ENCODE peak calls at places on chromosomes 2 and 18, in four cellular contexts. I is upper lobe of right lung; N is AG10803; Z is CD4-positive, alpha-beta memory T cell. B is an unnamed sample.

GRCh38 chr2:47129191-47129711 is 25.9 kb downstream of the STPG4 start:
- DNase-seq in I (no peak), N (no peak), Z (no peak), B (no peak)

GRCh38 chr18:75248426-75249191 is 38.0 kb downstream of the TSHZ1 start:
- DNase-seq in I (no peak), N (no peak), Z (no peak), B (no peak)

GRCh38 chr2:128178144-128178649 is 87.2 kb downstream of the UGGT1 start:
- DNase-seq in I (no peak), N (no peak), Z (no peak), B (no peak)

GRCh38 chr2:150532883-150533282 is 45.4 kb upstream of the RND3 start:
- DNase-seq in I (no peak), N (peak), Z (no peak), B (peak)

GRCh38 chr2:54271843-54272600 is 16.0 kb upstream of the TSPYL6 start:
- DNase-seq in I (no peak), N (no peak), Z (no peak), B (no peak)

GRCh38 chr2:101175991-101176390 is 24.8 kb upstream of the TBC1D8 start:
- DNase-seq in I (no peak), N (peak), Z (no peak), B (no peak)

GRCh38 chr2:190849774-190850173 is 30.8 kb upstream of the GLS start:
- DNase-seq in I (no peak), N (peak), Z (no peak), B (peak)

GRCh38 chr18:76983184-76983583 is 149.4 kb downstream of the MBP start:
- DNase-seq in I (peak), N (peak), Z (peak), B (peak)

GRCh38 chr2:217989221-217989948 is 13.4 kb downstream of the TNS1 start:
- DNase-seq in I (peak), N (no peak), Z (no peak), B (no peak)

GRCh38 chr2:21382980-21383520 is 259.3 kb downstream of the TDRD15 start:
- DNase-seq in I (no peak), N (no peak), Z (no peak), B (no peak)

GRCh38 chr2:74148457-74149248 is 941 bp upstream of the BOLA3 start:
- DNase-seq in I (no peak), N (no peak), Z (no peak), B (no peak)

GRCh38 chr2:239316562-239317465 is 84.0 kb downstream of the HDAC4 start:
- DNase-seq in I (no peak), N (peak), Z (no peak), B (peak)

GRCh38 chr2:25201265-25201664 is 32.9 kb upstream of the POMC start:
- DNase-seq in I (no peak), N (no peak), Z (no peak), B (no peak)

GRCh38 chr2:133574620-133575019 is 6.4 kb upstream of the NCKAP5 start:
- DNase-seq in I (no peak), N (no peak), Z (no peak), B (peak)

GRCh38 chr2:120737802-120738516 is 2.3 kb downstream of the GLI2 start:
- DNase-seq in I (no peak), N (no peak), Z (no peak), B (no peak)

GRCh38 chr18:45562567-45563479 is 52.5 kb upstream of the SLC14A2 start:
- DNase-seq in I (no peak), N (no peak), Z (no peak), B (no peak)

GRCh38 chr2:101493074-101493473 is 18.2 kb upstream of the RFX8 start:
- DNase-seq in I (no peak), N (no peak), Z (no peak), B (no peak)

GRCh38 chr18:26086959-26087358 is 3.5 kb downstream of the SS18 start:
- DNase-seq in I (no peak), N (no peak), Z (no peak), B (no peak)
- H3K4me3 ChIP-seq in I (no peak), N (no peak), Z (no peak), B (no peak)

GRCh38 chr2:85935170-85935745 is 46.5 kb upstream of the ST3GAL5 start:
- DNase-seq in I (no peak), N (peak), Z (no peak), B (peak)

GRCh38 chr2:85938456-85938855 is 49.7 kb upstream of the ST3GAL5 start:
- DNase-seq in I (no peak), N (no peak), Z (no peak), B (no peak)

GRCh38 chr2:85935746-85936208 is 47.0 kb upstream of the ST3GAL5 start:
- DNase-seq in I (no peak), N (peak), Z (no peak), B (peak)

GRCh38 chr2:85937069-85937439 is 48.3 kb upstream of the ST3GAL5 start:
- DNase-seq in I (no peak), N (no peak), Z (no peak), B (no peak)

GRCh38 chr2:85936421-85937068 is 47.8 kb upstream of the ST3GAL5 start:
- DNase-seq in I (peak), N (no peak), Z (no peak), B (peak)
- H3K4me3 ChIP-seq in I (no peak), N (no peak), Z (no peak), B (no peak)

GRCh38 chr2:182321096-182321495 is 105.7 kb downstream of the PDE1A start:
- DNase-seq in I (no peak), N (no peak), Z (no peak), B (no peak)

GRCh38 chr2:182319556-182319955 is 107.3 kb downstream of the PDE1A start:
- DNase-seq in I (no peak), N (no peak), Z (no peak), B (peak)

GRCh38 chr2:182324665-182325064 is 102.2 kb downstream of the PDE1A start:
- DNase-seq in I (no peak), N (no peak), Z (no peak), B (peak)

GRCh38 chr2:182320106-182320505 is 106.7 kb downstream of the PDE1A start:
- DNase-seq in I (no peak), N (no peak), Z (no peak), B (no peak)

DNA sequence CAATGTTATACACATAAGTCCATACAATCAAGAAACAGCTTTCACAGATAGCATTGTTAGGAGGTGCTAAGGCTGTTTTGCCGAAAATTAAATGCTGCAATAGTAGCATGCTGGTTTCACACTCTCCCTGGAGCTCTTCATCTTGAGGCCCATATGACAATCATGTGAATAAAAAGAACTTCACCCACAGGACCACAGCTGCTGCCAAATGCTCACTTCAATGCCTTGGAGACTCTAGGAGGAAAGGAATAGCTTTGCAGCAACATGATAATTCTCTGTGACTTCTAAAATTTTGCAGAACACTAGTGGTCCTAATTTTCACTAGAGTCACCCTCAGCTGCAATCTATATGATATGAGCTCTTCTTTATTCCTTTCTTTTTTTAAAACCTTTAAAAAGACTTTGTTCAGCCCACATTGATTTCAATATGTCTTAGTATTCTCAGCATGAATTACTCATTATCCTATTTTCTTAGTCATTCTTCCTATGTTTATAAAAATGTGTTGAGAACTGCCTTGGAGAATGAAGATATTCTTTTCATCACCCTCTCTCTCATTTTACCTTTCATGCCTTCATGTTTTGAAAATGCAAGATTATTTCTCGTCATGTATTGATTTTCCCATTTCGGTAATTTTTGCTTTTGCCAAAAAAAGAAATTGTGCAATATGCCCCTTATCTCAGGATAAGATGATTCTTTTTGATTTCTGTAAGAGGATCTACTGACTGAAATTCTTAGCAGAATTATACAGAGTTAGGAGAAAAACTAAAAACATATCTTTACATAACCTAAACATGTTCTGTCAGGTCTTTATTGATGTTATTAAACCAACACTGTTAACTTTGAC is 108.1 kb downstream of the PDE1A start:
- DNase-seq in I (no peak), N (no peak), Z (no peak), B (peak)
- H3K4me3 ChIP-seq in I (no peak), N (no peak), Z (no peak), B (no peak)

GRCh38 chr2:71064754-71065621 is 3.5 kb upstream of the NAGK start:
- DNase-seq in I (no peak), N (peak), Z (no peak), B (no peak)
- H3K4me3 ChIP-seq in I (no peak), N (no peak), Z (no peak), B (no peak)

GRCh38 chr18:23588836-23589560 is 2.7 kb upstream of the NPC1 start:
- DNase-seq in I (no peak), N (peak), Z (no peak), B (peak)

GRCh38 chr18:23586249-23587196 is at the start of gene NPC1:
- DNase-seq in I (peak), N (peak), Z (peak), B (peak)

GRCh38 chr18:23585897-23586248 is 433 bp downstream of the NPC1 start:
- DNase-seq in I (no peak), N (no peak), Z (no peak), B (no peak)

GRCh38 chr18:23585007-23585871 is 1.1 kb downstream of the NPC1 start:
- DNase-seq in I (no peak), N (peak), Z (peak), B (peak)

DNA sequence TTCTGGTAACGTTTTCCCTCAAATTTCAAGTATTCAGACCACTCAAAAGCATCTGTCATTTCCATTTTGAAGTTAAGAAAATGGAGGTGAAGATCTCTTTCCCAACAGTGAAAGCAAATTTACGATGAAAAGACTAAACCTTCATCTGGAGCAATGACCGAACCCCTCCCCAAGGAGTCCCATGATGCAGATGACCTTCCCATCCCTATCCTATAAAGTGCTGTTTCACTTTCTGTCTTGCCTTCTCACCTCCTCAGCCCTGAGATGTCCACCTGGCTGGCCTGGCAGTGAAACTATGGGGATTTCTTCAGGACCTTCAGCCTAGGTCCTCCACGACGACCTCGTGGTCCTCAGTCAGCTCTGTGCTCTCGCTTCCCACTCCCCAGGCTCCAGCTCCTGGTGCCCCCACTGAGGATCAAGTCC is 925 bp upstream of the NPC1 start:
- DNase-seq in I (no peak), N (no peak), Z (no peak), B (no peak)
- H3K4me3 ChIP-seq in I (peak), N (peak), Z (peak), B (peak)

B was measured in astrocyte.